ENCODE peak calls at places on chromosomes 11 and 22, in four cellular contexts. L is cardiac fibroblast, O is nucleus accumbens, I is IMR-90. W is an unnamed sample.

GRCh38 chr11:720642-721346 is 14.8 kb downstream of the EPS8L2 start:
- DNase-seq in O (no peak), L (no peak), I (peak), W (no peak)

GRCh38 chr11:112830255-112830654 is 131.0 kb upstream of the NCAM1 start:
- DNase-seq in L (no peak), I (no peak), O (no peak), W (no peak)

GRCh38 chr22:24376002-24376401 is 51.4 kb upstream of the ADORA2A start:
- DNase-seq in O (no peak), L (no peak), I (no peak), W (no peak)

GRCh38 chr11:94768602-94769511 is 701 bp downstream of the AMOTL1 start:
- DNase-seq in I (peak), L (no peak), O (no peak), W (no peak)

GRCh38 chr11:88284306-88285057 is 53.1 kb downstream of the CTSC start:
- DNase-seq in O (no peak), L (peak), I (peak), W (no peak)

GRCh38 chr11:14015711-14016110 is 53.2 kb downstream of the SPON1 start:
- DNase-seq in I (peak), L (peak), O (no peak), W (no peak)

GRCh38 chr22:26489447-26490036 is 5.9 kb downstream of the SRRD start:
- DNase-seq in I (no peak), L (no peak), O (no peak), W (no peak)

GRCh38 chr11:23192256-23192655 is 332.0 kb upstream of the CCDC179 start:
- DNase-seq in I (peak), O (no peak), L (peak), W (no peak)

GRCh38 chr11:26741036-26741435 is 19.2 kb upstream of the SLC5A12 start:
- DNase-seq in I (no peak), L (peak), O (no peak), W (no peak)

GRCh38 chr22:23068096-23068831 is 2.1 kb upstream of the GNAZ start:
- DNase-seq in L (no peak), O (no peak), I (no peak), W (no peak)

GRCh38 chr22:29457730-29458129 is 19.3 kb downstream of the RFPL1 start:
- DNase-seq in L (peak), I (peak), O (no peak), W (no peak)

GRCh38 chr11:84594602-84595001 is 1032.5 kb downstream of the DLG2 start:
- DNase-seq in I (no peak), L (no peak), O (no peak), W (no peak)

GRCh38 chr11:73348838-73349237 is 27.4 kb upstream of the RELT start:
- DNase-seq in I (no peak), L (no peak), O (no peak), W (no peak)

GRCh38 chr11:115409691-115410220 is 94.5 kb downstream of the CADM1 start:
- DNase-seq in I (peak), O (peak), L (no peak), W (no peak)

GRCh38 chr11:73963861-73964260 is 13.0 kb downstream of the DNAJB13 start:
- DNase-seq in O (no peak), I (no peak), L (no peak), W (no peak)

GRCh38 chr11:61826930-61827572 is 1.0 kb upstream of the FADS2 start:
- DNase-seq in O (no peak), I (no peak), L (no peak), W (no peak)

GRCh38 chr22:30860176-30861105 is 108.1 kb downstream of the MORC2 start:
- DNase-seq in L (no peak), O (no peak), I (no peak), W (no peak)

GRCh38 chr11:15101072-15101701 is 13.5 kb upstream of the INSC start:
- DNase-seq in I (peak), O (peak), L (peak), W (no peak)

GRCh38 chr11:18145025-18145424 is 12.7 kb downstream of the MRGPRX3 start:
- DNase-seq in I (no peak), L (peak), O (no peak), W (no peak)

GRCh38 chr22:30021881-30022619 is 58.2 kb upstream of the HORMAD2 start:
- DNase-seq in L (no peak), O (no peak), I (no peak), W (no peak)

GRCh38 chr22:24156915-24157782 is 24.1 kb upstream of the SUSD2 start:
- DNase-seq in O (peak), L (peak), I (peak), W (peak)

GRCh38 chr11:111748035-111748804 is 18.0 kb downstream of the PPP2R1B start:
- DNase-seq in O (no peak), L (no peak), I (no peak), W (no peak)

GRCh38 chr22:24419480-24419860 is 7.9 kb upstream of the ADORA2A start:
- DNase-seq in L (no peak), O (no peak), I (no peak), W (no peak)

GRCh38 chr11:88359529-88359928 is 22.0 kb upstream of the CTSC start:
- DNase-seq in L (no peak), O (no peak), I (no peak), W (no peak)

GRCh38 chr11:18536195-18536594 is 9.5 kb upstream of the TSG101 start:
- DNase-seq in I (no peak), O (no peak), L (no peak), W (no peak)

GRCh38 chr11:62337682-62338181 is 484 bp downstream of the ASRGL1 start:
- DNase-seq in I (no peak), O (peak), L (peak), W (peak)

GRCh38 chr22:36467946-36468345 is 13.5 kb downstream of the TXN2 start:
- DNase-seq in O (no peak), L (peak), I (peak), W (no peak)

GRCh38 chr22:46439111-46439510 is 98.3 kb downstream of the CELSR1 start:
- DNase-seq in I (no peak), O (no peak), L (no peak), W (no peak)

W was measured in CD8-positive, alpha-beta T cell.